ENCODE peak calls at places on chromosome 7, in four cellular contexts. One of them, this sample, is unnamed.

GRCh38 chr7:139666501-139666900 is 111.3 kb downstream of the HIPK2 start:
- DNase-seq in tibial artery: no peak
- DNase-seq in RWPE2: no peak
- DNase-seq in body of pancreas: no peak
- DNase-seq in this sample: no peak

GRCh38 chr7:32214913-32215312 is 144.7 kb upstream of the PDE1C start:
- DNase-seq in tibial artery: no peak
- DNase-seq in RWPE2: no peak
- DNase-seq in body of pancreas: no peak
- DNase-seq in this sample: no peak

GRCh38 chr7:55019329-55019690 is 493 bp downstream of the EGFR start:
- DNase-seq in tibial artery: peak; percentile 76
- DNase-seq in RWPE2: no peak
- DNase-seq in body of pancreas: peak; percentile 84
- DNase-seq in this sample: no peak

GRCh38 chr7:140719711-140720110 is 23.2 kb downstream of the NDUFB2 start:
- DNase-seq in tibial artery: no peak
- DNase-seq in body of pancreas: no peak
- DNase-seq in RWPE2: no peak
- DNase-seq in this sample: no peak

GRCh38 chr7:81949306-81949705 is 179.5 kb upstream of the HGF start:
- DNase-seq in RWPE2: no peak
- DNase-seq in body of pancreas: no peak
- DNase-seq in tibial artery: no peak
- DNase-seq in this sample: no peak

GRCh38 chr7:150983893-150984368 is 5.8 kb upstream of the KCNH2 start:
- DNase-seq in RWPE2: no peak
- DNase-seq in tibial artery: no peak
- DNase-seq in body of pancreas: peak; percentile 49
- DNase-seq in this sample: no peak

GRCh38 chr7:155375337-155376277 is 77.9 kb downstream of the INSIG1 start:
- DNase-seq in tibial artery: no peak
- DNase-seq in RWPE2: no peak
- DNase-seq in body of pancreas: no peak
- DNase-seq in this sample: no peak

GRCh38 chr7:116802784-116803183 is 59.6 kb upstream of the CAPZA2 start:
- DNase-seq in tibial artery: no peak
- DNase-seq in RWPE2: no peak
- DNase-seq in body of pancreas: peak; percentile 42
- DNase-seq in this sample: no peak

GRCh38 chr7:44673324-44673723 is 66.9 kb downstream of the OGDH start:
- DNase-seq in RWPE2: no peak
- DNase-seq in tibial artery: no peak
- DNase-seq in body of pancreas: no peak
- DNase-seq in this sample: no peak

DNA sequence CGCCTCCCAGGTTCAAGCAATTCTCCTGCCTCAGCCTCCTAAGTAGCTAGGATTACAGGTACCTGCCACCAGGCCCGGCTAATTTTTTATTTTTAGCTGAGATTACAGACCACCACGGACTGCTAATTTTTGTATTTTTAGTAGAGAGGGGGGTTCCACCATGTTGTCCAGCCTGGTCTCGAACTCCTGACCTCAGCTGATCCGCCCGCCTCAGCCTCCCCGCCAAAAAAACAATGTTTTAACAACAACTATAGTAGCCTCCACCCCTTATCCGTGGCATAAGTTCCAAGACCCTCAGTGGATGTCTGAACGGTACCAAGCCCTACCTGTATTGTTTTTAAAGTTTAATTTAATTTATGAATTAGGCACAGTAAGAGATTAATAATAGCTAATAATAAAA is 48.2 kb downstream of the GNA12 start:
- DNase-seq in RWPE2: no peak
- DNase-seq in tibial artery: no peak
- DNase-seq in body of pancreas: no peak
- DNase-seq in this sample: no peak
- H3K27ac ChIP-seq in RWPE2: no peak overlapping the region
- H3K27ac ChIP-seq in tibial artery: peak overlapping the region; percentile 79
- H3K27ac ChIP-seq in body of pancreas: no peak overlapping the region
- H3K27ac ChIP-seq in this sample: no peak overlapping the region

DNA sequence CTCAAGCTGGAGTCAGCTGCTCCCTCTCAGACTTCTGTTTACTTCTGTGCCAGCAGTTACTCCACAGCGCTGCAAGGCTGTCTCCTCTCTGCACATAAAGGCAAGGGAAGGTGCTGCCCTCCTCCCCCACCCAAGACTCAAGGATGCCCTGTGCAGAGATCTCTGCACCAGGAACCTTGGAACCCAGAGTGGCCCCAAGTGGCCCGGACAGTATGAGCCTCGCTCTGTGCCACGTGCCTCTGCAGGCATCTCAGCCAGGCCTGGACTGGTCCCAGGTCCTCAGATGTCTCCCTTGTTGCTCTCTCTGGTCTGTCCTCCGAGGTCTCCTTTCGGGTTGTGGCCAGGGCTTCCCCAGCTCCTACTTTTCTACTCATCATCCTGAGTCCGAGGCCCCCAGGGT is 230.4 kb upstream of the PRSS58 start:
- DNase-seq in tibial artery: no peak
- DNase-seq in body of pancreas: no peak
- DNase-seq in RWPE2: no peak
- DNase-seq in this sample: no peak
- H3K4me3 ChIP-seq in tibial artery: no peak overlapping the region
- H3K4me3 ChIP-seq in body of pancreas: no peak overlapping the region
- H3K4me3 ChIP-seq in RWPE2: no peak overlapping the region
- H3K4me3 ChIP-seq in this sample: no peak overlapping the region

GRCh38 chr7:16811555-16811954 is 6.8 kb upstream of the AGR2 start:
- DNase-seq in tibial artery: no peak
- DNase-seq in RWPE2: no peak
- DNase-seq in body of pancreas: no peak
- DNase-seq in this sample: no peak
- H3K27ac ChIP-seq in tibial artery: no peak overlapping the region
- H3K27ac ChIP-seq in RWPE2: peak overlapping the region; percentile 12
- H3K27ac ChIP-seq in body of pancreas: no peak overlapping the region
- H3K27ac ChIP-seq in this sample: no peak overlapping the region

DNA sequence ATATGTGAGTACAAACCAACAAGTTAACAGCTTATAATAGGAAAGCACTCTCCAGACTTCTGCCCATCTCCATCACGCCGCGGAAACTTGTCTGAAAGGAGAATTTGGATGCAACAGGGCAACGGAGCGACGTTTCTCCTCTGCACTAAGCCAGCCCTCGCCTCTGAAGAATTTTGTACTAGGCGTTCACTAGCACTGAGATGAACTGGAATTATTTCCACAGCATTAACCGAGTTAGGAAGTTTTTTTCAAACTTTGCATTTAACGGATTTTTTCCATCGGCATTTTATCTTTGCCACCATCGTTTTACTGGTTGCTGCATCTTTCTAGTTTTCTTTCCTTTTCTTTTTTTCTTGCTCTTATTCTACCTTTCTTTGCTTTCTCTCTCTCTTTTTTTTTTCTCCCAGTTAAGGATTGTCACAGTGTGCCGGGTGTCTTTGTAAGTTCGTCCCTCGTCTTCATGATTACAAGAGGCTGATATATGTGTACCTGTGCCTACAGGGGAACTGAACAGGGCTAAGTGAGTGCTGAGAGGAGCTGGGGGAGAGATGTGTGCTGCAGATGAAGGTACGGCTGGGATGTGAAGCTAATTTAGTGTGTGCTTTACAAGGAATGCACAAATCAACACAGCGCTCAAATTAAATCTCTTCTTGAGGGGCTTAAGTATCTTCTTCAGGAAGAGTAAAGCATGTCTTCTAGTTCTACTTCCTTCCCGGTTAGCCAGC is 295.8 kb upstream of the NFE2L3 start:
- DNase-seq in RWPE2: no peak
- DNase-seq in body of pancreas: no peak
- DNase-seq in tibial artery: peak; percentile 50
- DNase-seq in this sample: no peak
- H3K4me3 ChIP-seq in RWPE2: peak overlapping the region; percentile 49
- H3K4me3 ChIP-seq in body of pancreas: no peak overlapping the region
- H3K4me3 ChIP-seq in tibial artery: peak overlapping the region; percentile 62
- H3K4me3 ChIP-seq in this sample: peak overlapping the region; percentile 21

DNA sequence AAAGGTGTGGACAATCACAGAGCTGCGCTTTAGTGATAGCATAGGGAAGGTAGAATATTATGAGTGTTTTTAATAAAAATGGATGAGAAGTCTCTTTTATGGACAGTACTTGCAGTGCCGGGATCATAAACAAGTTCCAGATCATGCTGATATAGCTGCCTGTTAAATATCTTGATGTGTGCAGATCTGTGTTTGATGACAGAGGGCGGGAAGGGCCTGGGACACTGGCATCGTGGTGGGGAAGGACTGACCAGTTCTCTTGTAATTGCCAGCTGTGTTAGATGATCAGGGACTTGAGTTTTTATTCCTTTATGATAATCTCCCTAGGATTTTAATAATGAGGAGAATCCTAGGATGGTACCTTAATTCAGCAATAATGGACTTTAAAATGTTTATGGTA is 14.6 kb downstream of the SND1 start:
- DNase-seq in RWPE2: no peak
- DNase-seq in body of pancreas: no peak
- DNase-seq in tibial artery: no peak
- DNase-seq in this sample: no peak
- H3K27ac ChIP-seq in RWPE2: peak overlapping the region; percentile 80
- H3K27ac ChIP-seq in body of pancreas: no peak overlapping the region
- H3K27ac ChIP-seq in tibial artery: no peak overlapping the region
- H3K27ac ChIP-seq in this sample: no peak overlapping the region

GRCh38 chr7:99390941-99391602 is 16.5 kb downstream of the ARPC1B start:
- DNase-seq in tibial artery: no peak
- DNase-seq in body of pancreas: no peak
- DNase-seq in RWPE2: no peak
- DNase-seq in this sample: no peak

GRCh38 chr7:99393363-99394187 is 14.8 kb downstream of the PDAP1 start:
- DNase-seq in RWPE2: no peak
- DNase-seq in body of pancreas: no peak
- DNase-seq in tibial artery: no peak
- DNase-seq in this sample: no peak

GRCh38 chr7:99394188-99394502 is 14.3 kb downstream of the PDAP1 start:
- DNase-seq in tibial artery: no peak
- DNase-seq in RWPE2: no peak
- DNase-seq in body of pancreas: no peak
- DNase-seq in this sample: no peak

GRCh38 chr7:99392046-99392445 is 16.4 kb downstream of the PDAP1 start:
- DNase-seq in body of pancreas: no peak
- DNase-seq in RWPE2: no peak
- DNase-seq in tibial artery: no peak
- DNase-seq in this sample: no peak

GRCh38 chr7:99392659-99393362 is 15.6 kb downstream of the PDAP1 start:
- DNase-seq in RWPE2: no peak
- DNase-seq in tibial artery: peak; percentile 78
- DNase-seq in body of pancreas: peak; percentile 88
- DNase-seq in this sample: peak; percentile 82
- H3K4me3 ChIP-seq in RWPE2: peak overlapping the region; percentile 28
- H3K4me3 ChIP-seq in tibial artery: peak overlapping the region; percentile 83
- H3K4me3 ChIP-seq in body of pancreas: peak overlapping the region; percentile 31
- H3K4me3 ChIP-seq in this sample: peak overlapping the region; percentile 55

DNA sequence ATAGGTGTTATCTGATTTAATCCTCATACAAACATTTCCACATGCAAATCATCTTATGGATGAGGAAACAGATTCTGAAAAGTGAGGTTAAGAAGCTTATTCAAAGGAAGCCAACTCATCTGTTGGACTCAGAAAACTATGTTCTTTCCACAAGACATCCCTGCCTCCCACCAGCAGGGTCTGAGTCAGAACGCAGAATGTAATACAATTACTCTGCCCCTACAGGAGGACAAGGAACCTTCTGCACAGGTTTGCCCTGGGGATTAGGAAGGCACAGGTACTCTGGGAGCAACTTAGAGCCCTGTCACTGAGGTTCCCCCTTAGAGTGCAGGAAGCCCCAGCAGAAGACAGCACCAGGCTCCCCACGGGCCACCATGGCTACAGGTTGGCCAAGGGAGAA is 255.7 kb downstream of the TNS3 start:
- DNase-seq in RWPE2: no peak
- DNase-seq in tibial artery: no peak
- DNase-seq in body of pancreas: no peak
- DNase-seq in this sample: no peak
- H3K27ac ChIP-seq in RWPE2: peak overlapping the region; percentile 71
- H3K27ac ChIP-seq in tibial artery: peak overlapping the region; percentile 65
- H3K27ac ChIP-seq in body of pancreas: no peak overlapping the region
- H3K27ac ChIP-seq in this sample: no peak overlapping the region

This sample was measured in naive thymus-derived CD4-positive, alpha-beta T cell.